ENCODE peak calls at places on chromosomes 7 and 10, in ten cellular contexts. J is epithelial cell of esophagus; O is A549; Q is stomach; A is cardiac muscle cell; X is NB4; Z is cardiac fibroblast; C is heart left ventricle; P is astrocyte of the spinal cord; B is CD8-positive, alpha-beta memory T cell. N is an unnamed sample.

GRCh38 chr7:130208511-130208910 is 851 bp downstream of the SSMEM1 start:
- DNase-seq in J (no peak), O (no peak), Q (no peak), A (no peak), X (no peak), Z (no peak), C (no peak), P (no peak), B (no peak), N (no peak)

GRCh38 chr10:54203426-54203825 is 597.6 kb downstream of the PCDH15 start:
- DNase-seq in J (peak; percentile 73), O (no peak), Q (no peak), A (no peak), X (no peak), Z (no peak), C (no peak), P (no peak), B (no peak), N (no peak)

GRCh38 chr7:117389871-117390270 is 37.4 kb downstream of the ASZ1 start:
- DNase-seq in J (no peak), O (no peak), Q (no peak), A (no peak), X (no peak), Z (no peak), C (no peak), P (no peak), B (no peak), N (no peak)

GRCh38 chr7:2518101-2518500 is 1.5 kb upstream of the LFNG start:
- DNase-seq in J (no peak), O (no peak), Q (no peak), A (no peak), X (no peak), Z (no peak), C (no peak), P (no peak), B (no peak), N (peak; percentile 57)

GRCh38 chr10:69004821-69005220 is 16.2 kb downstream of the KIFBP start:
- DNase-seq in J (peak; percentile 46), O (peak; percentile 47), Q (no peak), A (peak; percentile 79), X (peak; percentile 77), Z (peak; percentile 81), C (no peak), P (peak; percentile 58), B (no peak), N (peak; percentile 23)

GRCh38 chr10:53646525-53646924 is 873.9 kb upstream of the MBL2 start:
- DNase-seq in J (no peak), O (no peak), Q (no peak), A (no peak), X (no peak), Z (no peak), C (no peak), P (no peak), B (no peak), N (no peak)

GRCh38 chr7:92765725-92766124 is 70.6 kb downstream of the CDK6 start:
- DNase-seq in J (peak; percentile 88), O (peak; percentile 85), Q (no peak), A (peak; percentile 72), X (no peak), Z (peak; percentile 89), C (no peak), P (peak; percentile 76), B (no peak), N (no peak)

GRCh38 chr10:62025901-62026879 is 124.7 kb downstream of the ARID5B start:
- DNase-seq in J (peak; percentile 92), O (no peak), Q (no peak), A (peak; percentile 39), X (no peak), Z (peak; percentile 81), C (no peak), P (peak; percentile 55), B (no peak), N (no peak)

GRCh38 chr7:30470783-30471182 is 7.8 kb downstream of the NOD1 start:
- DNase-seq in J (peak; percentile 36), O (peak; percentile 28), Q (no peak), A (peak; percentile 91), X (no peak), Z (peak; percentile 81), C (peak; percentile 77), P (peak; percentile 85), B (no peak), N (no peak)

GRCh38 chr7:32476816-32477648 is 13.1 kb downstream of the LSM5 start:
- DNase-seq in J (peak; percentile 94), O (no peak), Q (no peak), A (no peak), X (no peak), Z (peak; percentile 30), C (no peak), P (no peak), B (no peak), N (no peak)

GRCh38 chr7:142384508-142384922 is 126.7 kb upstream of the PRSS58 start:
- DNase-seq in J (peak; percentile 75), O (no peak), Q (no peak), A (peak; percentile 75), X (peak; percentile 99), Z (peak; percentile 55), C (no peak), P (peak; percentile 46), B (no peak), N (no peak)

GRCh38 chr7:40700653-40701475 is 566.1 kb downstream of the SUGCT start:
- DNase-seq in J (peak; percentile 33), O (no peak), Q (no peak), A (peak; percentile 53), X (peak; percentile 51), Z (peak; percentile 38), C (no peak), P (peak; percentile 29), B (no peak), N (no peak)

GRCh38 chr7:93819699-93820098 is 70.9 kb downstream of the TFPI2 start:
- DNase-seq in J (no peak), O (no peak), Q (no peak), A (no peak), X (no peak), Z (no peak), C (no peak), P (no peak), B (no peak), N (no peak)

GRCh38 chr10:62456611-62457101 is 82.5 kb downstream of the ZNF365 start:
- DNase-seq in J (no peak), O (no peak), Q (no peak), A (no peak), X (peak; percentile 17), Z (no peak), C (no peak), P (no peak), B (no peak), N (no peak)

GRCh38 chr10:18043607-18044006 is 91.9 kb downstream of the SLC39A12 start:
- DNase-seq in J (no peak), O (no peak), Q (no peak), A (no peak), X (no peak), Z (peak; percentile 41), C (no peak), P (no peak), B (no peak), N (no peak)

GRCh38 chr10:23534761-23535160 is 95.9 kb downstream of the OTUD1 start:
- DNase-seq in J (no peak), O (no peak), Q (no peak), A (no peak), X (no peak), Z (no peak), C (no peak), P (no peak), B (no peak), N (no peak)

GRCh38 chr7:119959811-119960210 is 313.2 kb upstream of the KCND2 start:
- DNase-seq in J (peak; percentile 82), O (no peak), Q (no peak), A (peak; percentile 62), X (no peak), Z (peak; percentile 86), C (no peak), P (peak; percentile 33), B (no peak), N (no peak)

GRCh38 chr7:106326594-106327537 is 42.1 kb upstream of the NAMPT start:
- DNase-seq in J (no peak), O (no peak), Q (no peak), A (no peak), X (no peak), Z (peak; percentile 52), C (no peak), P (no peak), B (no peak), N (no peak)

DNA sequence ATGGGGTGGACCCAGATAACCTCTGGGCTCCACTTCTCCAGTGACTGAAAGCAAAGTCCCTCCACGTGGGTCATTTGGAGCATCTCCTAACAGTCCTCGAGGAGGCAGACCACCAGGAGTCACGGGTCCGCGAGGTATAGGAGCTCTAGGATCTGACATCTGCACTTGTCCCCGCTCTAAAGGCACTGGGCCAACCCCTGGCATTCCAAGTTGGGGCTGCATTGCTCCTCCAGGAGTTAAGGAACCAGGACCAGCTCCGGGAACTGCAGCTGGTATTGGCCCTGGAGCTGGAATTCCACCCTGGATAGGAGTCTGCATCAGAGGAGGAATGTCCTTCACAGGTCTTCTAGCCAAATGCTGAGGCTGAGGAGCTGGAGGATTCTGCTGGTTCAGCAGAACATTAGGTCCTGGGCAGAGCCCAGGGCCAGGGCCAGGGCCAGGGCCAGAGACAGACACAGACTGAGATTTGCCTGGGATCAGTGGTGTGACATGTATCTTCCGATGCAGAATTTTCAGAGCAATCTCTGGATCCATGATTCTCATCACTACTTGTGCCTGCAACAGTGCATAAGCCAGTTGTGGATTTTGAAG is 827 bp downstream of the CSTF2T start:
- DNase-seq in J (no peak), O (no peak), Q (no peak), A (no peak), X (no peak), Z (no peak), C (no peak), P (no peak), B (no peak), N (no peak)
- H3K4me3 ChIP-seq in J (peak overlapping the region; percentile 100), O (peak overlapping the region; percentile 90), Q (peak overlapping the region; percentile 72), A (peak overlapping the region; percentile 60), X (peak overlapping the region; percentile 98), Z (peak overlapping the region; percentile 60), C (peak overlapping the region; percentile 92), P (peak overlapping the region; percentile 83), B (peak overlapping the region; percentile 89), N (peak overlapping the region; percentile 64)

GRCh38 chr7:99997545-99998137 is 17.8 kb upstream of the ZKSCAN1 start:
- DNase-seq in J (peak; percentile 20), O (no peak), Q (peak; percentile 79), A (peak; percentile 56), X (no peak), Z (peak; percentile 33), C (peak; percentile 65), P (peak; percentile 27), B (peak; percentile 67), N (peak; percentile 64)
- H3K4me3 ChIP-seq in J (peak overlapping the region; percentile 17), O (no peak overlapping the region), Q (peak overlapping the region; percentile 37), A (peak overlapping the region; percentile 35), X (no peak overlapping the region), Z (peak overlapping the region; percentile 35), C (peak overlapping the region; percentile 58), P (peak overlapping the region; percentile 39), B (peak overlapping the region; percentile 12), N (no peak overlapping the region)

GRCh38 chr10:110461088-110461487 is 36.6 kb upstream of the DUSP5 start:
- DNase-seq in J (no peak), O (no peak), Q (no peak), A (no peak), X (no peak), Z (no peak), C (no peak), P (no peak), B (no peak), N (no peak)
- H3K4me3 ChIP-seq in J (no peak overlapping the region), O (no peak overlapping the region), Q (no peak overlapping the region), A (no peak overlapping the region), X (no peak overlapping the region), Z (no peak overlapping the region), C (no peak overlapping the region), P (no peak overlapping the region), B (no peak overlapping the region), N (no peak overlapping the region)

GRCh38 chr7:64307254-64308018 is 6.3 kb upstream of the ZNF736 start:
- DNase-seq in J (peak; percentile 90), O (no peak), Q (peak; percentile 92), A (peak; percentile 97), X (peak; percentile 100), Z (peak; percentile 82), C (peak; percentile 96), P (peak; percentile 81), B (peak; percentile 91), N (peak; percentile 98)
- H3K4me3 ChIP-seq in J (peak overlapping the region; percentile 60), O (no peak overlapping the region), Q (peak overlapping the region; percentile 55), A (peak overlapping the region; percentile 10), X (peak overlapping the region; percentile 95), Z (peak overlapping the region; percentile 53), C (peak overlapping the region; percentile 60), P (peak overlapping the region; percentile 60), B (peak overlapping the region; percentile 81), N (peak overlapping the region; percentile 0)

N was measured in small intestine.